ENCODE peak calls at places on chromosomes 16 and 17, in ten cellular contexts. One of them, this sample, is unnamed.

GRCh38 chr16:51872536-51872935 is 674.4 kb downstream of the TOX3 start:
- DNase-seq in sigmoid colon: no peak
- DNase-seq in cardiac muscle cell: no peak
- DNase-seq in PC-3: no peak
- DNase-seq in left lung: no peak
- DNase-seq in choroid plexus epithelial cell: peak; percentile 42
- DNase-seq in ovary: no peak
- DNase-seq in IMR-90: no peak
- DNase-seq in brain microvascular endothelial cell: no peak
- DNase-seq in GM12865: no peak
- DNase-seq in this sample: no peak

GRCh38 chr16:70437017-70437581 is 1.8 kb downstream of the ST3GAL2 start:
- DNase-seq in sigmoid colon: no peak
- DNase-seq in cardiac muscle cell: peak; percentile 94
- DNase-seq in PC-3: no peak
- DNase-seq in left lung: no peak
- DNase-seq in choroid plexus epithelial cell: peak; percentile 91
- DNase-seq in ovary: peak; percentile 75
- DNase-seq in IMR-90: peak; percentile 94
- DNase-seq in brain microvascular endothelial cell: peak; percentile 91
- DNase-seq in GM12865: peak; percentile 41
- DNase-seq in this sample: no peak

GRCh38 chr17:57210224-57210553 is 46.1 kb upstream of the MSI2 start:
- DNase-seq in sigmoid colon: no peak
- DNase-seq in cardiac muscle cell: no peak
- DNase-seq in PC-3: peak; percentile 93
- DNase-seq in left lung: no peak
- DNase-seq in choroid plexus epithelial cell: no peak
- DNase-seq in ovary: no peak
- DNase-seq in IMR-90: no peak
- DNase-seq in brain microvascular endothelial cell: no peak
- DNase-seq in GM12865: no peak
- DNase-seq in this sample: no peak

GRCh38 chr17:2695243-2695960 is 16.2 kb downstream of the CLUH start:
- DNase-seq in sigmoid colon: peak; percentile 48
- DNase-seq in cardiac muscle cell: no peak
- DNase-seq in PC-3: no peak
- DNase-seq in left lung: peak; percentile 27
- DNase-seq in choroid plexus epithelial cell: no peak
- DNase-seq in ovary: peak; percentile 34
- DNase-seq in IMR-90: no peak
- DNase-seq in brain microvascular endothelial cell: no peak
- DNase-seq in GM12865: no peak
- DNase-seq in this sample: peak; percentile 41

GRCh38 chr17:72121164-72122001 is 563 bp downstream of the SOX9 start:
- DNase-seq in sigmoid colon: peak; percentile 72
- DNase-seq in cardiac muscle cell: peak; percentile 74
- DNase-seq in PC-3: peak; percentile 48
- DNase-seq in left lung: peak; percentile 44
- DNase-seq in choroid plexus epithelial cell: peak; percentile 70
- DNase-seq in ovary: no peak
- DNase-seq in IMR-90: peak; percentile 69
- DNase-seq in brain microvascular endothelial cell: no peak
- DNase-seq in GM12865: peak; percentile 68
- DNase-seq in this sample: peak; percentile 61

GRCh38 chr16:28823291-28823718 is 506 bp downstream of the ATXN2L start:
- DNase-seq in sigmoid colon: no peak
- DNase-seq in cardiac muscle cell: no peak
- DNase-seq in PC-3: no peak
- DNase-seq in left lung: no peak
- DNase-seq in choroid plexus epithelial cell: no peak
- DNase-seq in ovary: no peak
- DNase-seq in IMR-90: no peak
- DNase-seq in brain microvascular endothelial cell: no peak
- DNase-seq in GM12865: no peak
- DNase-seq in this sample: peak; percentile 59

GRCh38 chr17:1229354-1229890 is 40.8 kb upstream of the BHLHA9 start:
- DNase-seq in sigmoid colon: peak; percentile 82
- DNase-seq in cardiac muscle cell: peak; percentile 13
- DNase-seq in PC-3: no peak
- DNase-seq in left lung: peak; percentile 88
- DNase-seq in choroid plexus epithelial cell: peak; percentile 10
- DNase-seq in ovary: peak; percentile 53
- DNase-seq in IMR-90: no peak
- DNase-seq in brain microvascular endothelial cell: peak; percentile 6
- DNase-seq in GM12865: peak; percentile 85
- DNase-seq in this sample: peak; percentile 90

GRCh38 chr17:82428546-82428945 is 10.2 kb upstream of the OGFOD3 start:
- DNase-seq in sigmoid colon: no peak
- DNase-seq in cardiac muscle cell: no peak
- DNase-seq in PC-3: no peak
- DNase-seq in left lung: no peak
- DNase-seq in choroid plexus epithelial cell: no peak
- DNase-seq in ovary: no peak
- DNase-seq in IMR-90: no peak
- DNase-seq in brain microvascular endothelial cell: no peak
- DNase-seq in GM12865: no peak
- DNase-seq in this sample: no peak

GRCh38 chr16:55447231-55447630 is 31.8 kb upstream of the MMP2 start:
- DNase-seq in sigmoid colon: no peak
- DNase-seq in cardiac muscle cell: no peak
- DNase-seq in PC-3: no peak
- DNase-seq in left lung: no peak
- DNase-seq in choroid plexus epithelial cell: no peak
- DNase-seq in ovary: no peak
- DNase-seq in IMR-90: no peak
- DNase-seq in brain microvascular endothelial cell: no peak
- DNase-seq in GM12865: no peak
- DNase-seq in this sample: no peak

GRCh38 chr17:3025421-3026124 is 37.8 kb downstream of the OR1D5 start:
- DNase-seq in sigmoid colon: no peak
- DNase-seq in cardiac muscle cell: no peak
- DNase-seq in PC-3: no peak
- DNase-seq in left lung: no peak
- DNase-seq in choroid plexus epithelial cell: no peak
- DNase-seq in ovary: peak; percentile 23
- DNase-seq in IMR-90: no peak
- DNase-seq in brain microvascular endothelial cell: no peak
- DNase-seq in GM12865: no peak
- DNase-seq in this sample: peak; percentile 36

GRCh38 chr16:88377961-88378360 is 4.8 kb upstream of the ZNF469 start:
- DNase-seq in sigmoid colon: peak; percentile 40
- DNase-seq in cardiac muscle cell: no peak
- DNase-seq in PC-3: no peak
- DNase-seq in left lung: peak; percentile 24
- DNase-seq in choroid plexus epithelial cell: no peak
- DNase-seq in ovary: peak; percentile 19
- DNase-seq in IMR-90: no peak
- DNase-seq in brain microvascular endothelial cell: no peak
- DNase-seq in GM12865: no peak
- DNase-seq in this sample: peak; percentile 32

GRCh38 chr17:72467841-72468653 is 347.2 kb downstream of the SOX9 start:
- DNase-seq in sigmoid colon: no peak
- DNase-seq in cardiac muscle cell: peak; percentile 79
- DNase-seq in PC-3: no peak
- DNase-seq in left lung: no peak
- DNase-seq in choroid plexus epithelial cell: peak; percentile 40
- DNase-seq in ovary: no peak
- DNase-seq in IMR-90: no peak
- DNase-seq in brain microvascular endothelial cell: no peak
- DNase-seq in GM12865: no peak
- DNase-seq in this sample: no peak

GRCh38 chr16:86768231-86768791 is 190.0 kb downstream of the FOXL1 start:
- DNase-seq in sigmoid colon: no peak
- DNase-seq in cardiac muscle cell: no peak
- DNase-seq in PC-3: no peak
- DNase-seq in left lung: no peak
- DNase-seq in choroid plexus epithelial cell: no peak
- DNase-seq in ovary: no peak
- DNase-seq in IMR-90: no peak
- DNase-seq in brain microvascular endothelial cell: no peak
- DNase-seq in GM12865: no peak
- DNase-seq in this sample: no peak

GRCh38 chr17:37786481-37786880 is 41.6 kb upstream of the HNF1B start:
- DNase-seq in sigmoid colon: no peak
- DNase-seq in cardiac muscle cell: no peak
- DNase-seq in PC-3: no peak
- DNase-seq in left lung: no peak
- DNase-seq in choroid plexus epithelial cell: no peak
- DNase-seq in ovary: no peak
- DNase-seq in IMR-90: peak; percentile 88
- DNase-seq in brain microvascular endothelial cell: no peak
- DNase-seq in GM12865: no peak
- DNase-seq in this sample: no peak

GRCh38 chr16:8798535-8799157 is 1.0 kb downstream of the PMM2 start:
- DNase-seq in sigmoid colon: no peak
- DNase-seq in cardiac muscle cell: peak; percentile 3
- DNase-seq in PC-3: peak; percentile 5
- DNase-seq in left lung: no peak
- DNase-seq in choroid plexus epithelial cell: peak; percentile 14
- DNase-seq in ovary: no peak
- DNase-seq in IMR-90: no peak
- DNase-seq in brain microvascular endothelial cell: no peak
- DNase-seq in GM12865: peak; percentile 20
- DNase-seq in this sample: no peak

GRCh38 chr17:45019177-45019711 is 32.2 kb downstream of the DCAKD start:
- DNase-seq in sigmoid colon: peak; percentile 73
- DNase-seq in cardiac muscle cell: peak; percentile 60
- DNase-seq in PC-3: peak; percentile 75
- DNase-seq in left lung: peak; percentile 38
- DNase-seq in choroid plexus epithelial cell: peak; percentile 39
- DNase-seq in ovary: peak; percentile 74
- DNase-seq in IMR-90: peak; percentile 34
- DNase-seq in brain microvascular endothelial cell: no peak
- DNase-seq in GM12865: peak; percentile 52
- DNase-seq in this sample: peak; percentile 52

DNA sequence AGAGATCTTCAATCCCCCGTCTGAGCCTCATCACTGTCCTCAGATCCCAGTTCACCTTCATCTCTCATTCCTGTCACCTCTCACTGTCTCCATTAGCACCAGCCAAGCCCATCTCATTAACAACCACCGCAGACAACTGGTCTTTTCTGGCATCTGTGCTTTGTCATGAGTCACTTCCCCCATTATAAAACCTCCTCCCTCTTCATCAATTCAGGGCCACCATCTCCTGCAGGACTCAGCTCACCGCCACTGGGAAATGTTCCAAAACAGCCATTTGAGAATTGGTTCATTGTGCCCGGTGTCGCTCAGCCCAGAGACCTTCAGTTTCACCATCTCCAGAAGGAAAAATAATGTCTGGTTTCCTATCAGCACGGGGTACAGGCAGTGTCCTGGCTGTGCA is 56.9 kb upstream of the TEKT3 start:
- DNase-seq in sigmoid colon: no peak
- DNase-seq in cardiac muscle cell: peak; percentile 32
- DNase-seq in PC-3: peak; percentile 92
- DNase-seq in left lung: no peak
- DNase-seq in choroid plexus epithelial cell: no peak
- DNase-seq in ovary: no peak
- DNase-seq in IMR-90: peak; percentile 50
- DNase-seq in brain microvascular endothelial cell: no peak
- DNase-seq in GM12865: no peak
- DNase-seq in this sample: no peak
- H3K4me3 ChIP-seq in sigmoid colon: no peak overlapping the region
- H3K4me3 ChIP-seq in cardiac muscle cell: no peak overlapping the region
- H3K4me3 ChIP-seq in PC-3: peak overlapping the region; percentile 17
- H3K4me3 ChIP-seq in left lung: no peak overlapping the region
- H3K4me3 ChIP-seq in choroid plexus epithelial cell: no peak overlapping the region
- H3K4me3 ChIP-seq in ovary: no peak overlapping the region
- H3K4me3 ChIP-seq in IMR-90: no peak overlapping the region
- H3K4me3 ChIP-seq in brain microvascular endothelial cell: no peak overlapping the region
- H3K4me3 ChIP-seq in GM12865: no peak overlapping the region
- H3K4me3 ChIP-seq in this sample: no peak overlapping the region

DNA sequence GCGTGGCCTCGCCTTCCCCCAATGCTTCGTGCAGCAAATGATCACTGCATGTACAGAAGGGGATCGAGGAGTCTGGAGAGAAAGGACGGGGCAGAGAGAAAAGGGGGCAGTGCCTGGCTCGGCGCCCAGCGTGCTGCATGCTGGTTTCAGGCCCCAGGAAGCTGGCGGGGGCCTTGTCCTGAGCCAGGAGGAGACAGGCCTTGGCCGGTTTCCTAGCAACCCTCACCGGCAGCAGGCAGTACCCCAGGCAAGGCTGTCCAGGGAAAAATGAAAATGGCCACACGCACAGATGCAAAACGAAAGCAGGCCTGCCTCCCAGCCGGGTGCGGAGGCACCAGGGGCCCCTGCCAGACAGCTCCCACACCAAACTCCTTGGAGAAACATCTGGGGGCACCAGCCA is 126.3 kb downstream of the ZFHX3 start:
- DNase-seq in sigmoid colon: peak; percentile 69
- DNase-seq in cardiac muscle cell: peak; percentile 75
- DNase-seq in PC-3: no peak
- DNase-seq in left lung: no peak
- DNase-seq in choroid plexus epithelial cell: peak; percentile 81
- DNase-seq in ovary: peak; percentile 72
- DNase-seq in IMR-90: peak; percentile 32
- DNase-seq in brain microvascular endothelial cell: peak; percentile 72
- DNase-seq in GM12865: no peak
- DNase-seq in this sample: no peak
- H3K4me3 ChIP-seq in sigmoid colon: peak overlapping the region; percentile 39
- H3K4me3 ChIP-seq in cardiac muscle cell: no peak overlapping the region
- H3K4me3 ChIP-seq in PC-3: no peak overlapping the region
- H3K4me3 ChIP-seq in left lung: no peak overlapping the region
- H3K4me3 ChIP-seq in choroid plexus epithelial cell: peak overlapping the region; percentile 48
- H3K4me3 ChIP-seq in ovary: peak overlapping the region; percentile 15
- H3K4me3 ChIP-seq in IMR-90: no peak overlapping the region
- H3K4me3 ChIP-seq in brain microvascular endothelial cell: peak overlapping the region; percentile 37
- H3K4me3 ChIP-seq in GM12865: no peak overlapping the region
- H3K4me3 ChIP-seq in this sample: no peak overlapping the region

DNA sequence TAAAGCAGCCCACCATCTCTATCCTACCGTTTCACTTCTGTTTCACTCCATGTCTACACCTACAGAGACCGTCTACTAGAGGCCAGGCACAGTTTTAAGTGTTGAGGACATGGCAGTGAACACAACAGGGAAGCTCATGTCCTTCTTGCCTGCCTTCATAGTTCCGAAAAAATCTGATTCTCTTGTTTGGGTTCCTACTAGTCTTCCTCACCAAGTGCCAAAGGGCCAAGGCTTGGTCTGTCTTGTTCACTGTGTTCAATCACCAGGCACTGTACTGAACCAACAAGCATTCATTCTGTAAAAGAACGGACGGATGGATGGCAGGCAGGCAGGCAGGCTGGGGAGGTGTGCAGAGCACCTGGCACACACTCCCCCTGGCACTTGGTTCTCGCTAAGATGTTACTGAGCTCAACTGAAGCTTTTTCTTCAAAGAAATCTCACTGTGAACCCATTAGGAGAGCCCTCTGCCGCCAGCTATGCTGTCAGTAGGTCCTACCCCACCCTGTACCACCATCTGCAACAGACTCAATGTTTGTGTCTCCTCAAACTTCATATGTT is 2.5 kb downstream of the DEXI start:
- DNase-seq in sigmoid colon: no peak
- DNase-seq in cardiac muscle cell: no peak
- DNase-seq in PC-3: no peak
- DNase-seq in left lung: peak; percentile 24
- DNase-seq in choroid plexus epithelial cell: no peak
- DNase-seq in ovary: no peak
- DNase-seq in IMR-90: no peak
- DNase-seq in brain microvascular endothelial cell: no peak
- DNase-seq in GM12865: no peak
- DNase-seq in this sample: no peak
- H3K4me3 ChIP-seq in sigmoid colon: peak overlapping the region; percentile 92
- H3K4me3 ChIP-seq in cardiac muscle cell: no peak overlapping the region
- H3K4me3 ChIP-seq in PC-3: peak overlapping the region; percentile 91
- H3K4me3 ChIP-seq in left lung: peak overlapping the region; percentile 88
- H3K4me3 ChIP-seq in choroid plexus epithelial cell: peak overlapping the region; percentile 1
- H3K4me3 ChIP-seq in ovary: peak overlapping the region; percentile 67
- H3K4me3 ChIP-seq in IMR-90: no peak overlapping the region
- H3K4me3 ChIP-seq in brain microvascular endothelial cell: no peak overlapping the region
- H3K4me3 ChIP-seq in GM12865: peak overlapping the region; percentile 76
- H3K4me3 ChIP-seq in this sample: peak overlapping the region; percentile 64

GRCh38 chr16:30876867-30877266 is 17.0 kb downstream of the BCL7C start:
- DNase-seq in sigmoid colon: peak; percentile 35
- DNase-seq in cardiac muscle cell: no peak
- DNase-seq in PC-3: no peak
- DNase-seq in left lung: no peak
- DNase-seq in choroid plexus epithelial cell: no peak
- DNase-seq in ovary: no peak
- DNase-seq in IMR-90: no peak
- DNase-seq in brain microvascular endothelial cell: no peak
- DNase-seq in GM12865: peak; percentile 35
- DNase-seq in this sample: no peak
- H3K4me3 ChIP-seq in sigmoid colon: peak overlapping the region; percentile 94
- H3K4me3 ChIP-seq in cardiac muscle cell: peak overlapping the region; percentile 89
- H3K4me3 ChIP-seq in PC-3: no peak overlapping the region
- H3K4me3 ChIP-seq in left lung: peak overlapping the region; percentile 93
- H3K4me3 ChIP-seq in choroid plexus epithelial cell: peak overlapping the region; percentile 88
- H3K4me3 ChIP-seq in ovary: no peak overlapping the region
- H3K4me3 ChIP-seq in IMR-90: no peak overlapping the region
- H3K4me3 ChIP-seq in brain microvascular endothelial cell: no peak overlapping the region
- H3K4me3 ChIP-seq in GM12865: peak overlapping the region; percentile 71
- H3K4me3 ChIP-seq in this sample: peak overlapping the region; percentile 83